ENCODE peak calls at places on chromosomes 6 and 20, in four cellular contexts. R is HepG2, Q is SK-N-SH, O is H1. D is an unnamed sample.

GRCh38 chr20:44223721-44224120 is 13.2 kb upstream of the OSER1 start:
- DNase-seq in O (no peak), Q (no peak), R (no peak), D (no peak)

GRCh38 chr20:16587066-16587465 is 13.8 kb upstream of the KIF16B start:
- DNase-seq in O (no peak), Q (no peak), R (no peak), D (no peak)

GRCh38 chr6:163572612-163573011 is 158.1 kb downstream of the QKI start:
- DNase-seq in Q (no peak), R (no peak), O (no peak), D (no peak)

GRCh38 chr20:49054032-49054643 is 8.0 kb downstream of the CSE1L start:
- DNase-seq in O (no peak), Q (no peak), R (no peak), D (peak)

GRCh38 chr20:64077876-64078551 is 1.3 kb downstream of the RGS19 start:
- DNase-seq in Q (no peak), O (no peak), R (no peak), D (no peak)

GRCh38 chr6:73081955-73082354 is 143.3 kb downstream of the KHDC1L start:
- DNase-seq in Q (no peak), R (no peak), O (no peak), D (no peak)

GRCh38 chr6:35948725-35949124 is 27.8 kb upstream of the SRPK1 start:
- DNase-seq in Q (no peak), R (peak), O (no peak), D (no peak)

GRCh38 chr6:163181666-163182180 is 232.8 kb upstream of the QKI start:
- DNase-seq in O (no peak), R (no peak), Q (no peak), D (no peak)

GRCh38 chr6:44034391-44034861 is 92.8 kb downstream of the MRPL14 start:
- DNase-seq in Q (no peak), O (no peak), R (no peak), D (no peak)

GRCh38 chr6:73131706-73132105 is 93.6 kb downstream of the KHDC1L start:
- DNase-seq in Q (no peak), R (no peak), O (no peak), D (no peak)

GRCh38 chr6:27146706-27147507 is 100.6 kb upstream of the PRSS16 start:
- DNase-seq in O (peak), Q (peak), R (peak), D (peak)

GRCh38 chr20:43940518-43941225 is 26.0 kb downstream of the TOX2 start:
- DNase-seq in Q (no peak), O (no peak), R (no peak), D (no peak)

GRCh38 chr6:106192824-106193223 is 106.7 kb downstream of the PRDM1 start:
- DNase-seq in Q (peak), O (no peak), R (no peak), D (no peak)

GRCh38 chr6:95530176-95530799 is 47.0 kb upstream of the MANEA start:
- DNase-seq in O (no peak), R (no peak), Q (no peak), D (no peak)

DNA sequence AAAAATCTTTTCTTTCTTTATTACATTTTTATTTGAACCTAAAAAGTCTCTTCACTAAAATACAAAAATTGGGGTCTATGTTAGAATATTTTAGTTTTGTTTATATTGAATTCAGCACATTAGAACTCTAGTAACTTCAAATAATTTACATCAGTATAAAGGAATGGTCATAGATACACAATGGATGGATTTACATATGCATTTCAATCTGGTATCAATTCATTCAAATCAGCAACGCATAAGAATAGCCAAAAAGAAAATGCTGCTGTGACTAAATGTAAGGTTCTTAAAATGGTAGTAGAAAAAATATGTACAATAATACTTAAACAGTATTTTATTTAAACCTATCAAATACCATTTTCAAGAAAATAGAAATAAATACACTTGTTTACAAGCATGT is 47.6 kb upstream of the MANEA start:
- DNase-seq in R (no peak), Q (no peak), O (no peak), D (no peak)
- TF ChIP-seq TCF12 in R (no peak), Q (no peak), O (no peak), D (no peak)

GRCh38 chr20:60589624-60590023 is 631.4 kb downstream of the CDH26 start:
- DNase-seq in Q (no peak), R (no peak), O (peak), D (no peak)
- TF ChIP-seq TCF12 in Q (no peak), R (no peak), O (no peak), D (no peak)

GRCh38 chr6:6470112-6470511 is 118.4 kb upstream of the LY86 start:
- DNase-seq in R (no peak), Q (no peak), O (no peak), D (no peak)

GRCh38 chr6:6469074-6469473 is 119.4 kb upstream of the LY86 start:
- DNase-seq in Q (no peak), R (no peak), O (no peak), D (no peak)

GRCh38 chr6:6471276-6471675 is 117.2 kb upstream of the LY86 start:
- DNase-seq in O (no peak), R (no peak), Q (no peak), D (no peak)

GRCh38 chr6:6466967-6467761 is 121.4 kb upstream of the LY86 start:
- DNase-seq in R (no peak), O (no peak), Q (no peak), D (no peak)
- TF ChIP-seq TCF12 in R (no peak), O (no peak), Q (no peak), D (no peak)

GRCh38 chr6:169832247-169832948 is 81.0 kb downstream of the ERMARD start:
- DNase-seq in Q (no peak), R (peak), O (no peak), D (no peak)
- TF ChIP-seq TCF12 in Q (no peak), R (no peak), O (no peak), D (no peak)

D was measured in GM12878.